ENCODE peak calls at places on chromosomes 7 and 10, in eight cellular contexts. L is AG04450, N is germinal center, A is AG08396, W is amniotic stem cell, Z is fibroblast of mammary gland, H is spleen, F is HFF-Myc. P is an unnamed sample.

GRCh38 chr10:69087600-69088470 is at the start of gene SRGN:
- DNase-seq in F (no peak), H (peak), W (no peak), L (peak), Z (peak), N (peak), A (peak), P (no peak)

GRCh38 chr10:120548210-120548609 is 91.2 kb downstream of the PLPP4 start:
- DNase-seq in H (no peak), W (no peak), A (no peak), N (no peak), F (no peak), Z (no peak), L (no peak), P (no peak)

GRCh38 chr7:101942603-101943210 is 125.3 kb downstream of the CUX1 start:
- DNase-seq in N (no peak), A (no peak), F (no peak), Z (no peak), L (no peak), H (no peak), W (no peak), P (no peak)

GRCh38 chr10:97434055-97434454 is 8.1 kb downstream of the PGAM1 start:
- DNase-seq in W (no peak), N (no peak), Z (no peak), F (no peak), H (no peak), L (no peak), A (no peak), P (no peak)

GRCh38 chr7:14125998-14126397 is 136.5 kb upstream of the ETV1 start:
- DNase-seq in F (no peak), H (no peak), L (no peak), N (no peak), A (no peak), W (peak), Z (no peak), P (no peak)

GRCh38 chr7:44064791-44065430 is 456 bp downstream of the PGAM2 start:
- DNase-seq in F (no peak), L (no peak), H (peak), Z (no peak), N (no peak), W (no peak), A (no peak), P (no peak)

GRCh38 chr10:46518028-46518725 is 38.3 kb downstream of the GPRIN2 start:
- DNase-seq in Z (no peak), A (no peak), F (no peak), N (no peak), H (peak), W (no peak), L (no peak), P (no peak)

GRCh38 chr10:111077715-111078504 is 1.1 kb downstream of the ADRA2A start:
- DNase-seq in H (no peak), L (no peak), A (peak), N (no peak), W (no peak), Z (no peak), F (no peak), P (no peak)

GRCh38 chr7:5437348-5437892 is 13.8 kb upstream of the TNRC18 start:
- DNase-seq in H (no peak), W (no peak), L (no peak), A (no peak), Z (no peak), N (no peak), F (no peak), P (no peak)

GRCh38 chr7:149473251-149473650 is 12.4 kb upstream of the ZNF777 start:
- DNase-seq in F (no peak), W (no peak), N (no peak), A (no peak), L (no peak), Z (no peak), H (no peak), P (no peak)

GRCh38 chr10:109403551-109403950 is 519.8 kb downstream of the XPNPEP1 start:
- DNase-seq in H (no peak), A (no peak), L (no peak), F (no peak), N (no peak), Z (no peak), W (no peak), P (no peak)